ENCODE peak calls at places on chromosome 19, in five cellular contexts. L, H, Z, D and G are unnamed samples.

GRCh38 chr19:2455481-2456300 is 1.1 kb downstream of the LMNB2 start:
- DNase-seq in H (no peak), Z (peak), D (no peak), L (peak), G (no peak)

GRCh38 chr19:11091343-11092153 is 2.3 kb downstream of the LDLR start:
- DNase-seq in D (peak), Z (peak), H (no peak), L (no peak), G (peak)

GRCh38 chr19:30492581-30492980 is 120.4 kb downstream of the ZNF536 start:
- DNase-seq in L (no peak), H (no peak), D (no peak), Z (no peak), G (no peak)

GRCh38 chr19:51389143-51389542 is 1.2 kb downstream of the C19orf84 start:
- DNase-seq in L (no peak), Z (no peak), H (no peak), D (no peak), G (no peak)

GRCh38 chr19:5304486-5304885 is 36.1 kb downstream of the PTPRS start:
- DNase-seq in Z (no peak), L (no peak), D (no peak), H (no peak), G (no peak)

GRCh38 chr19:14507704-14508246 is 10.4 kb downstream of the DNAJB1 start:
- DNase-seq in D (peak), H (no peak), Z (no peak), L (no peak), G (no peak)

GRCh38 chr19:28028881-28029280 is 1184.1 kb downstream of the UQCRFS1 start:
- DNase-seq in L (no peak), D (no peak), H (no peak), Z (no peak), G (no peak)

GRCh38 chr19:54418030-54418929 is 3.0 kb downstream of the TTYH1 start:
- DNase-seq in H (no peak), D (no peak), L (no peak), Z (no peak), G (no peak)

GRCh38 chr19:6693681-6694080 is 23.7 kb upstream of the TNFSF14 start:
- DNase-seq in Z (no peak), D (no peak), L (no peak), H (no peak), G (no peak)

GRCh38 chr19:13064092-13064489 is 38.6 kb downstream of the LYL1 start:
- DNase-seq in Z (no peak), H (no peak), L (no peak), D (no peak), G (no peak)

GRCh38 chr19:40443930-40444180 is 280 bp downstream of the SERTAD3 start:
- DNase-seq in D (no peak), L (no peak), H (no peak), Z (no peak), G (no peak)

GRCh38 chr19:12872255-12872654 is 9.0 kb downstream of the DNASE2 start:
- DNase-seq in D (no peak), Z (no peak), L (no peak), H (no peak), G (no peak)

GRCh38 chr19:13926715-13927114 is 11.5 kb downstream of the PODNL1 start:
- DNase-seq in Z (no peak), L (no peak), H (no peak), D (no peak), G (no peak)

GRCh38 chr19:12745166-12745897 is 6.3 kb upstream of the BEST2 start:
- DNase-seq in Z (no peak), H (no peak), L (no peak), D (no peak), G (no peak)

GRCh38 chr19:48418317-48419064 is 25.0 kb downstream of the GRIN2D start:
- DNase-seq in D (no peak), L (no peak), H (no peak), Z (no peak), G (no peak)

GRCh38 chr19:13968383-13968935 is 16.1 kb downstream of the DCAF15 start:
- DNase-seq in H (no peak), L (no peak), D (no peak), Z (no peak), G (no peak)

GRCh38 chr19:18086590-18087138 is at the start of gene IL12RB1:
- DNase-seq in D (no peak), H (no peak), L (no peak), Z (peak), G (peak)

GRCh38 chr19:51365211-51366049 is 758 bp downstream of the ETFB start:
- DNase-seq in H (no peak), Z (no peak), L (no peak), D (no peak), G (no peak)

GRCh38 chr19:40198272-40198990 is 7.2 kb downstream of the MAP3K10 start:
- DNase-seq in Z (no peak), L (no peak), D (no peak), H (no peak), G (no peak)

GRCh38 chr19:8004723-8005513 is 523 bp downstream of the ELAVL1 start:
- DNase-seq in H (no peak), L (peak), Z (peak), D (no peak), G (no peak)